ENCODE peak calls at places on chromosome 15, in six cellular contexts. T, S, C, N, L and B are unnamed samples.

GRCh38 chr15:38427380-38427779 is 26.5 kb upstream of the FAM98B start:
- DNase-seq in N (no peak), L (no peak), S (no peak), C (no peak), T (no peak), B (no peak)

GRCh38 chr15:77905301-77905920 is 172.1 kb downstream of the TBC1D2B start:
- DNase-seq in L (no peak), S (no peak), N (no peak), C (no peak), T (no peak), B (no peak)

GRCh38 chr15:77870195-77871065 is 207.1 kb downstream of the TBC1D2B start:
- DNase-seq in L (peak; percentile 77), S (peak; percentile 63), T (peak; percentile 50), N (peak; percentile 39), C (peak; percentile 78), B (peak; percentile 92)

GRCh38 chr15:64193971-64194370 is 31.1 kb upstream of the PPIB start:
- DNase-seq in C (peak; percentile 22), T (no peak), N (no peak), L (no peak), S (no peak), B (peak; percentile 17)

GRCh38 chr15:42191610-42192346 is 16.3 kb downstream of the VPS39 start:
- DNase-seq in N (no peak), C (no peak), L (no peak), S (no peak), T (no peak), B (no peak)

GRCh38 chr15:85019815-85020590 is 38.3 kb downstream of the PDE8A start:
- DNase-seq in L (no peak), T (no peak), S (no peak), C (no peak), N (no peak), B (no peak)

GRCh38 chr15:25182098-25182478 is 227.3 kb downstream of the SNRPN start:
- DNase-seq in C (no peak), N (no peak), T (no peak), S (no peak), L (no peak), B (peak; percentile 3)

GRCh38 chr15:68379058-68379758 is 52.8 kb downstream of the ITGA11 start:
- DNase-seq in C (no peak), S (no peak), T (no peak), L (no peak), N (no peak), B (no peak)

GRCh38 chr15:45657769-45658545 is 23.1 kb downstream of the SQOR start:
- DNase-seq in C (no peak), S (no peak), N (no peak), L (no peak), T (no peak), B (no peak)

GRCh38 chr15:71591057-71591456 is 219.3 kb upstream of the NR2E3 start:
- DNase-seq in T (no peak), L (no peak), N (no peak), S (no peak), C (no peak), B (no peak)

GRCh38 chr15:66751579-66751978 is 49.5 kb downstream of the SMAD6 start:
- DNase-seq in L (no peak), C (peak; percentile 77), T (peak; percentile 60), S (no peak), N (no peak), B (no peak)

GRCh38 chr15:45249125-45249780 is 2.8 kb upstream of the SLC28A2 start:
- DNase-seq in C (peak; percentile 21), S (no peak), L (no peak), T (no peak), N (no peak), B (no peak)

GRCh38 chr15:72790302-72790955 is 6.9 kb upstream of the ADPGK start:
- DNase-seq in L (no peak), N (no peak), T (no peak), S (no peak), C (no peak), B (no peak)

GRCh38 chr15:81301815-81302399 is 22.0 kb downstream of the STARD5 start:
- DNase-seq in S (no peak), L (no peak), N (no peak), C (no peak), T (no peak), B (no peak)

GRCh38 chr15:57553526-57553925 is 38.2 kb upstream of the MYZAP start:
- DNase-seq in C (no peak), T (no peak), N (no peak), L (no peak), S (no peak), B (peak; percentile 29)

GRCh38 chr15:78004222-78004727 is 73.2 kb downstream of the TBC1D2B start:
- DNase-seq in S (no peak), N (no peak), T (no peak), L (no peak), C (no peak), B (no peak)

GRCh38 chr15:69014454-69014853 is at the start of gene NOX5:
- DNase-seq in T (no peak), N (no peak), L (peak; percentile 25), S (no peak), C (peak; percentile 46), B (no peak)

GRCh38 chr15:48842501-48842900 is 31.6 kb upstream of the CEP152 start:
- DNase-seq in N (no peak), L (no peak), S (no peak), C (no peak), T (no peak), B (no peak)

GRCh38 chr15:55518009-55518408 is 10.0 kb upstream of the DNAAF4 start:
- DNase-seq in T (no peak), S (no peak), N (no peak), C (no peak), L (no peak), B (no peak)

GRCh38 chr15:62469478-62469873 is 304.4 kb upstream of the C2CD4B start:
- DNase-seq in T (no peak), N (no peak), L (no peak), S (no peak), C (no peak), B (no peak)

GRCh38 chr15:63056843-63057242 is 14.3 kb downstream of the TPM1 start:
- DNase-seq in N (no peak), T (no peak), L (no peak), C (no peak), S (no peak), B (no peak)

GRCh38 chr15:33154366-33155166 is 39.9 kb downstream of the FMN1 start:
- DNase-seq in T (no peak), N (no peak), L (no peak), C (no peak), S (no peak), B (no peak)

GRCh38 chr15:29451201-29451781 is 181.7 kb upstream of the NSMCE3 start:
- DNase-seq in L (no peak), N (peak; percentile 41), T (peak; percentile 11), C (peak; percentile 44), S (no peak), B (peak; percentile 58)

GRCh38 chr15:29452881-29453731 is 183.5 kb upstream of the NSMCE3 start:
- DNase-seq in N (no peak), L (no peak), C (no peak), T (no peak), S (peak; percentile 47), B (no peak)

GRCh38 chr15:29446480-29446879 is 176.9 kb upstream of the NSMCE3 start:
- DNase-seq in N (no peak), S (no peak), C (no peak), T (no peak), L (no peak), B (no peak)

GRCh38 chr15:29448320-29448719 is 178.7 kb upstream of the NSMCE3 start:
- DNase-seq in T (no peak), L (no peak), S (no peak), N (no peak), C (no peak), B (no peak)

GRCh38 chr15:29449136-29449535 is 179.5 kb upstream of the NSMCE3 start:
- DNase-seq in L (no peak), S (no peak), T (no peak), C (peak; percentile 13), N (no peak), B (peak; percentile 62)
- TF ChIP-seq JUN in L (no peak), S (no peak), T (no peak), C (no peak), N (no peak), B (no peak)

GRCh38 chr15:101115318-101115886 is 136.4 kb downstream of the CHSY1 start:
- DNase-seq in T (no peak), C (no peak), L (no peak), N (no peak), S (no peak), B (no peak)
- TF ChIP-seq JUN in T (no peak), C (no peak), L (no peak), N (no peak), S (no peak), B (no peak)

GRCh38 chr15:43808435-43808950 is 8.1 kb downstream of the HYPK start:
- DNase-seq in S (no peak), L (no peak), N (no peak), T (no peak), C (no peak), B (no peak)
- TF ChIP-seq JUN in S (no peak), L (no peak), N (no peak), T (no peak), C (no peak), B (no peak)

DNA sequence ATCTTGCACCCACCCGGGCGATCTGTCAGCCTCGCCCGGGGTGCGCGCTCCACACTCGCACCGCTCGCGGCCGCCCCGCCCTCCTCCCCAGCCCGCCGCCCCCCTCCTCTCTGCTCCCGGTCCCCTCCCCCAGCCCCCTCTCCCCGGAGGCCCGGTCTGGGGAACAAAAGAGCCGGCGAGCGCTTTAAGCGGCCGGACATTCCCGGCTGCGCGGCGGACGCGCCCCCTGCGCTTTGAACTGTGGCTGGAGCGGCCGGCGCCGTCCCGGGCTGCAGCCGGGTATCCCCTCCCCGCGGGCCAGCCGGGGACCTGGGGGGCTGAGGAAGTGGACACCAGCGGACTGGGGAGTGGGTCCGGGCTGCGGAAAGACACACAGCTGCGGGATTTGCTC is at the start of gene IGDCC3:
- DNase-seq in S (no peak), C (no peak), L (peak; percentile 38), N (no peak), T (peak; percentile 81), B (peak; percentile 84)
- TF ChIP-seq JUN in S (no peak), C (no peak), L (no peak), N (no peak), T (no peak), B (no peak)

GRCh38 chr15:76150508-76150907 is 90.7 kb downstream of the TMEM266 start:
- DNase-seq in T (no peak), S (no peak), C (no peak), L (no peak), N (no peak), B (no peak)
- TF ChIP-seq JUN in T (no peak), S (no peak), C (no peak), L (no peak), N (no peak), B (no peak)

GRCh38 chr15:52113708-52114107 is 1.1 kb upstream of the BCL2L10 start:
- DNase-seq in T (no peak), N (no peak), L (no peak), S (no peak), C (peak; percentile 40), B (no peak)
- TF ChIP-seq JUN in T (no peak), N (no peak), L (no peak), S (no peak), C (no peak), B (no peak)